ENCODE peak calls at places on chromosomes 12 and 14, in six cellular contexts. One of them, this sample, is unnamed.

GRCh38 chr12:40587416-40587815 is 104.8 kb upstream of the CNTN1 start:
- DNase-seq in AG04449: no peak
- DNase-seq in WTC11: no peak
- DNase-seq in pancreas: no peak
- DNase-seq in lung: no peak
- DNase-seq in heart left ventricle: no peak
- DNase-seq in this sample: no peak

GRCh38 chr12:75834591-75834990 is 197.0 kb downstream of the PHLDA1 start:
- DNase-seq in lung: no peak
- DNase-seq in AG04449: no peak
- DNase-seq in heart left ventricle: no peak
- DNase-seq in pancreas: no peak
- DNase-seq in WTC11: no peak
- DNase-seq in this sample: no peak

GRCh38 chr14:95297832-95298231 is 21.9 kb downstream of the CLMN start:
- DNase-seq in AG04449: no peak
- DNase-seq in pancreas: no peak
- DNase-seq in WTC11: no peak
- DNase-seq in lung: no peak
- DNase-seq in heart left ventricle: no peak
- DNase-seq in this sample: no peak

GRCh38 chr12:26878661-26879119 is 45.7 kb upstream of the ITPR2 start:
- DNase-seq in heart left ventricle: peak
- DNase-seq in WTC11: no peak
- DNase-seq in AG04449: no peak
- DNase-seq in pancreas: peak
- DNase-seq in lung: peak
- DNase-seq in this sample: peak

GRCh38 chr14:71339650-71340415 is 432.6 kb downstream of the PCNX1 start:
- DNase-seq in lung: no peak
- DNase-seq in AG04449: no peak
- DNase-seq in heart left ventricle: no peak
- DNase-seq in WTC11: no peak
- DNase-seq in pancreas: no peak
- DNase-seq in this sample: no peak

GRCh38 chr12:9635014-9635413 is 27.3 kb upstream of the KLRB1 start:
- DNase-seq in lung: no peak
- DNase-seq in AG04449: no peak
- DNase-seq in pancreas: no peak
- DNase-seq in heart left ventricle: no peak
- DNase-seq in WTC11: no peak
- DNase-seq in this sample: no peak

GRCh38 chr12:6264402-6265037 is 46.0 kb upstream of the PLEKHG6 start:
- DNase-seq in lung: peak
- DNase-seq in heart left ventricle: no peak
- DNase-seq in WTC11: no peak
- DNase-seq in AG04449: no peak
- DNase-seq in pancreas: no peak
- DNase-seq in this sample: no peak

GRCh38 chr12:118398878-118399277 is 22.5 kb downstream of the SUDS3 start:
- DNase-seq in heart left ventricle: no peak
- DNase-seq in lung: no peak
- DNase-seq in pancreas: no peak
- DNase-seq in WTC11: no peak
- DNase-seq in AG04449: no peak
- DNase-seq in this sample: no peak

GRCh38 chr12:106194351-106194750 is 53.5 kb downstream of the CKAP4 start:
- DNase-seq in heart left ventricle: no peak
- DNase-seq in pancreas: no peak
- DNase-seq in AG04449: no peak
- DNase-seq in lung: no peak
- DNase-seq in WTC11: no peak
- DNase-seq in this sample: no peak

GRCh38 chr12:49652921-49653520 is 29.7 kb downstream of the PRPF40B start:
- DNase-seq in WTC11: no peak
- DNase-seq in pancreas: no peak
- DNase-seq in lung: no peak
- DNase-seq in heart left ventricle: no peak
- DNase-seq in AG04449: no peak
- DNase-seq in this sample: no peak

GRCh38 chr12:131784909-131785762 is 43.1 kb upstream of the MMP17 start:
- DNase-seq in AG04449: no peak
- DNase-seq in WTC11: no peak
- DNase-seq in lung: no peak
- DNase-seq in pancreas: no peak
- DNase-seq in heart left ventricle: no peak
- DNase-seq in this sample: no peak

GRCh38 chr12:124007810-124008570 is 35.0 kb downstream of the ZNF664 start:
- DNase-seq in AG04449: no peak
- DNase-seq in lung: no peak
- DNase-seq in heart left ventricle: no peak
- DNase-seq in pancreas: no peak
- DNase-seq in WTC11: no peak
- DNase-seq in this sample: peak

GRCh38 chr14:30291216-30291615 is 267.7 kb upstream of the G2E3 start:
- DNase-seq in AG04449: no peak
- DNase-seq in heart left ventricle: no peak
- DNase-seq in WTC11: no peak
- DNase-seq in pancreas: no peak
- DNase-seq in lung: no peak
- DNase-seq in this sample: peak

GRCh38 chr12:16417058-16417457 is 69.6 kb downstream of the MGST1 start:
- DNase-seq in AG04449: no peak
- DNase-seq in lung: no peak
- DNase-seq in pancreas: no peak
- DNase-seq in heart left ventricle: no peak
- DNase-seq in WTC11: no peak
- DNase-seq in this sample: no peak

GRCh38 chr12:91361864-91362263 is 179.2 kb upstream of the DCN start:
- DNase-seq in heart left ventricle: no peak
- DNase-seq in pancreas: no peak
- DNase-seq in WTC11: no peak
- DNase-seq in AG04449: no peak
- DNase-seq in lung: no peak
- DNase-seq in this sample: peak

GRCh38 chr14:105220699-105221597 is 27.4 kb upstream of the BTBD6 start:
- DNase-seq in AG04449: no peak
- DNase-seq in heart left ventricle: peak
- DNase-seq in pancreas: peak
- DNase-seq in WTC11: no peak
- DNase-seq in lung: no peak
- DNase-seq in this sample: no peak

GRCh38 chr12:88472248-88472647 is 108.0 kb downstream of the KITLG start:
- DNase-seq in AG04449: no peak
- DNase-seq in lung: no peak
- DNase-seq in WTC11: no peak
- DNase-seq in heart left ventricle: no peak
- DNase-seq in pancreas: no peak
- DNase-seq in this sample: peak

GRCh38 chr14:32800320-32800719 is 138.4 kb upstream of the NPAS3 start:
- DNase-seq in AG04449: no peak
- DNase-seq in WTC11: no peak
- DNase-seq in heart left ventricle: no peak
- DNase-seq in lung: no peak
- DNase-seq in pancreas: no peak
- DNase-seq in this sample: peak

GRCh38 chr12:130253866-130254265 is 83.8 kb upstream of the PIWIL1 start:
- DNase-seq in pancreas: no peak
- DNase-seq in lung: no peak
- DNase-seq in WTC11: no peak
- DNase-seq in heart left ventricle: no peak
- DNase-seq in AG04449: no peak
- DNase-seq in this sample: no peak

GRCh38 chr12:89756638-89757321 is 48.1 kb upstream of the ATP2B1 start:
- DNase-seq in WTC11: no peak
- DNase-seq in lung: no peak
- DNase-seq in AG04449: peak
- DNase-seq in pancreas: no peak
- DNase-seq in heart left ventricle: no peak
- DNase-seq in this sample: peak

GRCh38 chr12:5577239-5577638 is 145.3 kb downstream of the NTF3 start:
- DNase-seq in WTC11: no peak
- DNase-seq in lung: no peak
- DNase-seq in heart left ventricle: peak
- DNase-seq in pancreas: no peak
- DNase-seq in AG04449: no peak
- DNase-seq in this sample: no peak

GRCh38 chr12:46370792-46371717 is 1.5 kb downstream of the SLC38A2 start:
- DNase-seq in lung: peak
- DNase-seq in pancreas: peak
- DNase-seq in AG04449: no peak
- DNase-seq in WTC11: peak
- DNase-seq in heart left ventricle: peak
- DNase-seq in this sample: peak

GRCh38 chr12:53722450-53723041 is 4.7 kb downstream of the CALCOCO1 start:
- DNase-seq in pancreas: no peak
- DNase-seq in heart left ventricle: no peak
- DNase-seq in lung: no peak
- DNase-seq in WTC11: no peak
- DNase-seq in AG04449: no peak
- DNase-seq in this sample: peak

GRCh38 chr12:47943492-47944359 is 19.7 kb upstream of the TMEM106C start:
- DNase-seq in lung: no peak
- DNase-seq in heart left ventricle: no peak
- DNase-seq in WTC11: no peak
- DNase-seq in AG04449: no peak
- DNase-seq in pancreas: no peak
- DNase-seq in this sample: no peak

GRCh38 chr12:31597066-31597465 is 6.1 kb upstream of the DENND5B start:
- DNase-seq in WTC11: no peak
- DNase-seq in heart left ventricle: no peak
- DNase-seq in pancreas: no peak
- DNase-seq in lung: no peak
- DNase-seq in AG04449: no peak
- DNase-seq in this sample: no peak

GRCh38 chr14:89283327-89284060 is 133.5 kb downstream of the FOXN3 start:
- DNase-seq in heart left ventricle: no peak
- DNase-seq in AG04449: no peak
- DNase-seq in pancreas: no peak
- DNase-seq in WTC11: no peak
- DNase-seq in lung: no peak
- DNase-seq in this sample: no peak

GRCh38 chr12:76627346-76628135 is 68.0 kb upstream of the OSBPL8 start:
- DNase-seq in pancreas: no peak
- DNase-seq in heart left ventricle: no peak
- DNase-seq in WTC11: no peak
- DNase-seq in lung: no peak
- DNase-seq in AG04449: no peak
- DNase-seq in this sample: no peak

DNA sequence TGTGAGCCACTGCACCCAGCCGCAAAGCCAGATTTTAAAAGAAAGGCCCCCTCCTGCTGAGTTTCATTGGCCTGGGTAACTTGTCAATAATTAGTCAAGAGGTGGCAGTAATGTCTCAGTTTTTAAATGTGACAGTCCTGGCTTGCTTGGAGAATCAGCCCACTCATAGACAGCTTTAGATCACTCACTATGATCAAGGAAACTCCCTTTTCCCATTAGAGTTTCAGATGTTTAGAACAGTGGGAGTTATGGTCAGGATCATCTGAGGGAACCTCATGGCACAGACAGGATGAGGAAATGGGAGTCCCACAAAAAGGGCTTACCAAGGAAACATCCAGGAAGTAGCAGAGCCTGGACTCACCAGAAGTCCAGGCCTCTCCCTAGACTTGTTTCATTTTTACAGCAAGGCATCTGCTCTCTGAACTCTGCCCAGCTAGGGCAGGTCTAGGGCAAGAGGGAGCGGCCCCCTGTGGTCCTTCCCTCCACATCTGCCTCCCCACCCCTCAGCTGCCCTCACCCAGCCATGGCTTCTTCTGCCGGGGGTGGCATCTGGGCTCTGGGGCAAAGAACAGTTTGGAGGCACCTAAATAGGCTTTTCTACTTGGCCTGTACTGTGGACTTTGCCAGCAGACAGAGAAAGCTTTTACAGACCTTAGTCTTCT is 11.2 kb downstream of the BCL2L14 start:
- DNase-seq in AG04449: no peak
- DNase-seq in lung: no peak
- DNase-seq in pancreas: no peak
- DNase-seq in WTC11: no peak
- DNase-seq in heart left ventricle: no peak
- DNase-seq in this sample: peak
- TF ChIP-seq CTCF in AG04449: no peak
- TF ChIP-seq CTCF in lung: peak
- TF ChIP-seq CTCF in pancreas: no peak
- TF ChIP-seq CTCF in WTC11: no peak
- TF ChIP-seq CTCF in heart left ventricle: peak
- TF ChIP-seq CTCF in this sample: peak

GRCh38 chr12:92419201-92419600 is 273.6 kb upstream of the BTG1 start:
- DNase-seq in heart left ventricle: no peak
- DNase-seq in pancreas: no peak
- DNase-seq in WTC11: no peak
- DNase-seq in AG04449: no peak
- DNase-seq in lung: no peak
- DNase-seq in this sample: no peak
- TF ChIP-seq CTCF in heart left ventricle: no peak
- TF ChIP-seq CTCF in pancreas: no peak
- TF ChIP-seq CTCF in WTC11: no peak
- TF ChIP-seq CTCF in AG04449: no peak
- TF ChIP-seq CTCF in lung: no peak
- TF ChIP-seq CTCF in this sample: no peak

GRCh38 chr12:92528097-92528496 is 174.7 kb upstream of the PLEKHG7 start:
- DNase-seq in heart left ventricle: no peak
- DNase-seq in WTC11: no peak
- DNase-seq in AG04449: no peak
- DNase-seq in lung: no peak
- DNase-seq in pancreas: no peak
- DNase-seq in this sample: no peak
- TF ChIP-seq CTCF in heart left ventricle: no peak
- TF ChIP-seq CTCF in WTC11: no peak
- TF ChIP-seq CTCF in AG04449: no peak
- TF ChIP-seq CTCF in lung: no peak
- TF ChIP-seq CTCF in pancreas: no peak
- TF ChIP-seq CTCF in this sample: no peak

GRCh38 chr14:77154421-77154820 is 12.8 kb upstream of the ZDHHC22 start:
- DNase-seq in WTC11: no peak
- DNase-seq in lung: no peak
- DNase-seq in AG04449: no peak
- DNase-seq in pancreas: no peak
- DNase-seq in heart left ventricle: no peak
- DNase-seq in this sample: no peak

GRCh38 chr14:77151918-77152588 is 10.5 kb upstream of the ZDHHC22 start:
- DNase-seq in heart left ventricle: no peak
- DNase-seq in AG04449: no peak
- DNase-seq in lung: no peak
- DNase-seq in pancreas: no peak
- DNase-seq in WTC11: no peak
- DNase-seq in this sample: peak

GRCh38 chr14:77148510-77149231 is 7.1 kb upstream of the ZDHHC22 start:
- DNase-seq in WTC11: no peak
- DNase-seq in pancreas: no peak
- DNase-seq in lung: no peak
- DNase-seq in heart left ventricle: no peak
- DNase-seq in AG04449: no peak
- DNase-seq in this sample: no peak

GRCh38 chr14:77153802-77154201 is 12.2 kb upstream of the ZDHHC22 start:
- DNase-seq in pancreas: no peak
- DNase-seq in lung: no peak
- DNase-seq in heart left ventricle: no peak
- DNase-seq in AG04449: no peak
- DNase-seq in WTC11: no peak
- DNase-seq in this sample: no peak

GRCh38 chr14:77151245-77151644 is 9.7 kb upstream of the ZDHHC22 start:
- DNase-seq in pancreas: no peak
- DNase-seq in lung: no peak
- DNase-seq in WTC11: peak
- DNase-seq in heart left ventricle: no peak
- DNase-seq in AG04449: no peak
- DNase-seq in this sample: peak
- TF ChIP-seq CTCF in pancreas: no peak
- TF ChIP-seq CTCF in lung: no peak
- TF ChIP-seq CTCF in WTC11: peak
- TF ChIP-seq CTCF in heart left ventricle: peak
- TF ChIP-seq CTCF in AG04449: peak
- TF ChIP-seq CTCF in this sample: peak

This sample was measured in MCF 10A.